ENCODE peak calls at places on chromosome 5, in nine cellular contexts. M is right atrium auricular region, X is foreskin keratinocyte, R is colonic mucosa, T is heart left ventricle, V is Peyer's patch, S is breast epithelium, Y is GM23338, Q is suprapubic skin. L is an unnamed sample.

GRCh38 chr5:93100976-93101375 is 480.0 kb downstream of the NR2F1-AS1 start:
- DNase-seq in M (no peak), X (no peak), R (no peak), T (no peak), V (no peak), S (no peak), Y (no peak), Q (no peak), L (no peak)

GRCh38 chr5:35274839-35275509 is 44.7 kb upstream of the PRLR start:
- DNase-seq in M (no peak), X (no peak), R (no peak), T (no peak), V (no peak), S (no peak), Y (no peak), Q (no peak), L (no peak)

GRCh38 chr5:98840946-98841345 is 67.5 kb downstream of the RGMB start:
- DNase-seq in M (no peak), X (no peak), R (no peak), T (no peak), V (no peak), S (no peak), Y (no peak), Q (no peak), L (no peak)

GRCh38 chr5:150352531-150353394 is 4.7 kb upstream of the TCOF1 start:
- DNase-seq in M (no peak), X (no peak), R (peak; percentile 36), T (no peak), V (no peak), S (no peak), Y (peak; percentile 28), Q (no peak), L (no peak)

GRCh38 chr5:76270214-76270613 is 132.9 kb upstream of the IQGAP2 start:
- DNase-seq in M (no peak), X (peak; percentile 81), R (no peak), T (no peak), V (no peak), S (no peak), Y (no peak), Q (no peak), L (no peak)

GRCh38 chr5:160555836-160556660 is 134.4 kb downstream of the PTTG1 start:
- DNase-seq in M (no peak), X (peak; percentile 8), R (no peak), T (no peak), V (no peak), S (no peak), Y (no peak), Q (no peak), L (no peak)

GRCh38 chr5:81164936-81165335 is 68.2 kb upstream of the CKMT2 start:
- DNase-seq in M (no peak), X (no peak), R (no peak), T (no peak), V (no peak), S (no peak), Y (peak; percentile 11), Q (no peak), L (no peak)

GRCh38 chr5:177457239-177458121 is 10.9 kb downstream of the PRR7 start:
- DNase-seq in M (peak; percentile 93), X (peak; percentile 92), R (peak; percentile 76), T (peak; percentile 89), V (peak; percentile 52), S (no peak), Y (peak; percentile 100), Q (no peak), L (peak; percentile 97)

GRCh38 chr5:141681695-141682641 is at the start of gene ARAP3:
- DNase-seq in M (peak; percentile 81), X (peak; percentile 68), R (peak; percentile 88), T (peak; percentile 94), V (peak; percentile 42), S (peak; percentile 62), Y (peak; percentile 85), Q (peak; percentile 85), L (peak; percentile 85)

GRCh38 chr5:143148461-143149170 is 254.9 kb downstream of the NR3C1 start:
- DNase-seq in M (no peak), X (no peak), R (no peak), T (no peak), V (no peak), S (no peak), Y (no peak), Q (no peak), L (no peak)

GRCh38 chr5:150565868-150566267 is 57.9 kb downstream of the NDST1 start:
- DNase-seq in M (no peak), X (no peak), R (no peak), T (no peak), V (no peak), S (no peak), Y (no peak), Q (no peak), L (no peak)

GRCh38 chr5:67515020-67515689 is 318.6 kb upstream of the CD180 start:
- DNase-seq in M (no peak), X (no peak), R (no peak), T (no peak), V (no peak), S (no peak), Y (no peak), Q (no peak), L (no peak)

GRCh38 chr5:169701910-169702451 is 64.9 kb downstream of the DOCK2 start:
- DNase-seq in M (no peak), X (peak; percentile 31), R (no peak), T (no peak), V (no peak), S (no peak), Y (peak; percentile 52), Q (no peak), L (no peak)

GRCh38 chr5:80033513-80033912 is 1.6 kb upstream of the THBS4 start:
- DNase-seq in M (no peak), X (no peak), R (no peak), T (no peak), V (no peak), S (no peak), Y (no peak), Q (no peak), L (no peak)

GRCh38 chr5:162638849-162639248 is 571.3 kb downstream of the GABRG2 start:
- DNase-seq in M (no peak), X (no peak), R (no peak), T (no peak), V (no peak), S (no peak), Y (peak; percentile 17), Q (no peak), L (no peak)
- H3K4me1 ChIP-seq in M (no peaks in the 10 kb centered on the region), X (no peaks in the 10 kb centered on the region), R (no peaks in the 10 kb centered on the region), T (no peaks in the 10 kb centered on the region), V (no peaks in the 10 kb centered on the region), S (no peaks in the 10 kb centered on the region), Y (peaks cover 32% of the 10 kb centered on the region), Q (no peaks in the 10 kb centered on the region), L (no peaks in the 10 kb centered on the region)

GRCh38 chr5:125703616-125704015 is 719.6 kb upstream of the GRAMD2B start:
- DNase-seq in M (no peak), X (peak; percentile 75), R (no peak), T (no peak), V (no peak), S (no peak), Y (no peak), Q (no peak), L (no peak)

GRCh38 chr5:125696762-125697161 is 726.4 kb upstream of the GRAMD2B start:
- DNase-seq in M (no peak), X (peak; percentile 84), R (no peak), T (peak; percentile 25), V (no peak), S (no peak), Y (no peak), Q (no peak), L (peak; percentile 54)

GRCh38 chr5:125699860-125700259 is 723.3 kb upstream of the GRAMD2B start:
- DNase-seq in M (no peak), X (no peak), R (no peak), T (no peak), V (no peak), S (no peak), Y (no peak), Q (no peak), L (no peak)

GRCh38 chr5:125698420-125698819 is 724.8 kb upstream of the GRAMD2B start:
- DNase-seq in M (no peak), X (no peak), R (no peak), T (no peak), V (no peak), S (no peak), Y (no peak), Q (no peak), L (no peak)

GRCh38 chr5:125700380-125700856 is 722.8 kb upstream of the GRAMD2B start:
- DNase-seq in M (no peak), X (no peak), R (peak; percentile 44), T (no peak), V (no peak), S (no peak), Y (no peak), Q (no peak), L (peak; percentile 11)
- H3K27me3 ChIP-seq in M (no peaks in the 10 kb centered on the region), X (no peaks in the 10 kb centered on the region), R (no peaks in the 10 kb centered on the region), T (no peaks in the 10 kb centered on the region), V (no peaks in the 10 kb centered on the region), S (no peaks in the 10 kb centered on the region), Y (no peaks in the 10 kb centered on the region), Q (no peaks in the 10 kb centered on the region), L (no peaks in the 10 kb centered on the region)

GRCh38 chr5:181111010-181111409 is 20.0 kb downstream of the OR2V1 start:
- DNase-seq in M (peak; percentile 2), X (no peak), R (no peak), T (no peak), V (no peak), S (no peak), Y (peak; percentile 34), Q (no peak), L (no peak)
- TF ChIP-seq CTCF in M (no peak), X (no peak), R (no peak), T (no peak), V (no peak), S (no peak), Y (peak; percentile 34), Q (no peak), L (no peak)

GRCh38 chr5:149320791-149321330 is 24.4 kb upstream of the GRPEL2 start:
- DNase-seq in M (peak; percentile 93), X (peak; percentile 93), R (peak; percentile 96), T (peak; percentile 91), V (peak; percentile 29), S (peak; percentile 80), Y (peak; percentile 22), Q (no peak), L (peak; percentile 95)
- H3K4me1 ChIP-seq in M (peaks cover 33% of the 10 kb centered on the region), X (peaks cover 34% of the 10 kb centered on the region), R (peaks cover 10% of the 10 kb centered on the region), T (peaks cover 27% of the 10 kb centered on the region), V (no peaks in the 10 kb centered on the region), S (peaks cover 7% of the 10 kb centered on the region), Y (no peaks in the 10 kb centered on the region), Q (peaks cover 28% of the 10 kb centered on the region), L (peaks cover 10% of the 10 kb centered on the region)

DNA sequence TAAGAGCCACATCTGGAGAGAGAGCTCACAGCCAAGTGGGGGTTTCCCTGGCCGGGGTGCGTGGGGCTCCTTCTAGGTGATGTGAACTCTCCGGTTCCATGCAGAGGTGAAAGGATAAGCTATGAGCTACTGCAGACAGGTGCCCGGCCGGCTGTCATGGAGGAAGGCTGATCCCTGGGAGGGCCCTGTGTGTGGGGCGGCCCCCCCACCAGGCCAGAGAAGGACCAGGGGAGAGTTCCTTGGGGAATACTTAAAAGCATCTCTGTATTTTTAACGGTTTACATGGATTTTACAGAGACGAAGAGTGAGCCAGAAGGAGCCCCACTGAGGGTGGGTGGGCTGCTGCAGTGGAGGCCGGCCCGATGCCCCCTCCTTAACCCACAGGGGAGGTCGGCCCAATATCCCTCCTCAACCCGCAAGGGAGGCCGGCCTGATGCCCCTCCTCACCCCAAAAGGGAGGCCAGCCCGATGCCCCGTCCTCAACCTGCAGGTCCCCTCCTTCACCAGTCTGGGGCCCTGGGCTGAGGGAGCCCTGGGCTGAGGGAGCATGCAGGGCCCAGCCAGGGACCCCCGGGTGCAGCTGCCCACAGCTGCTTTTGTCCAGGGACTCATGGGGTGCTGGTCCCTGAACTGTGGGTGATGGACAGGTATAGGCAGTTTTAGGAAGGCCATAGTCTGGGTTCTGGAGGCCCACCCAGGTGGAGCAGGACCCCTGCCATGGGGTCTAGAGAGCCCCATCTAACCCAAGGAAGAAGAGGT is 31.9 kb downstream of the MRPL36 start:
- DNase-seq in M (no peak), X (no peak), R (no peak), T (peak; percentile 13), V (no peak), S (peak; percentile 31), Y (no peak), Q (no peak), L (no peak)
- H3K27me3 ChIP-seq in M (no peaks in the 10 kb centered on the region), X (no peaks in the 10 kb centered on the region), R (no peaks in the 10 kb centered on the region), T (no peaks in the 10 kb centered on the region), V (no peaks in the 10 kb centered on the region), S (no peaks in the 10 kb centered on the region), Y (no peaks in the 10 kb centered on the region), Q (peaks cover 10% of the 10 kb centered on the region), L (peaks cover 25% of the 10 kb centered on the region)

L was measured in BE2C.